ENCODE peak calls at places on chromosomes 6 and 20, in eight cellular contexts. H is A549, L is breast epithelium, W is stomach, U is sigmoid colon, D is right lobe of liver, J is prostate gland, R is body of pancreas. Y is an unnamed sample.

GRCh38 chr6:7215140-7215539 is 97.9 kb downstream of the SSR1 start:
- DNase-seq in U (no peak), R (no peak), H (no peak), D (no peak), W (no peak), J (no peak), L (no peak), Y (no peak)

GRCh38 chr6:166527849-166528248 is 58.6 kb downstream of the RAMACL start:
- DNase-seq in W (no peak), H (no peak), R (no peak), D (no peak), J (no peak), L (no peak), U (no peak), Y (no peak)

GRCh38 chr6:67933278-67933677 is 701.8 kb upstream of the ADGRB3 start:
- DNase-seq in W (no peak), R (no peak), D (no peak), H (peak; percentile 0), L (no peak), J (no peak), U (no peak), Y (no peak)

GRCh38 chr20:2873747-2874041 is 413 bp downstream of the PTPRA start:
- DNase-seq in R (peak; percentile 36), D (peak; percentile 68), J (peak; percentile 25), U (no peak), L (peak; percentile 28), W (peak; percentile 51), H (no peak), Y (peak; percentile 56)

GRCh38 chr20:49821850-49822249 is 9.2 kb downstream of the SLC9A8 start:
- DNase-seq in R (peak; percentile 29), L (peak; percentile 46), W (no peak), J (no peak), H (no peak), D (no peak), U (no peak), Y (no peak)

GRCh38 chr6:47235964-47236760 is 73.5 kb downstream of the TNFRSF21 start:
- DNase-seq in R (peak; percentile 56), H (no peak), D (no peak), W (no peak), J (peak; percentile 28), L (no peak), U (no peak), Y (no peak)

GRCh38 chr20:49595811-49596545 is 28.0 kb upstream of the PTGIS start:
- DNase-seq in R (no peak), W (no peak), L (no peak), J (no peak), U (peak; percentile 81), D (no peak), H (no peak), Y (no peak)

GRCh38 chr6:33822575-33823395 is 19.0 kb upstream of the MLN start:
- DNase-seq in D (no peak), L (no peak), R (no peak), J (no peak), W (no peak), H (peak; percentile 54), U (no peak), Y (no peak)

GRCh38 chr6:36650848-36651247 is 27.7 kb upstream of the CDKN1A start:
- DNase-seq in H (no peak), D (no peak), R (peak; percentile 24), L (no peak), U (no peak), W (no peak), J (peak; percentile 15), Y (no peak)

GRCh38 chr20:11001767-11002540 is 328.2 kb upstream of the JAG1 start:
- DNase-seq in D (peak; percentile 27), R (no peak), U (no peak), W (no peak), L (peak; percentile 48), J (peak; percentile 81), H (peak; percentile 98), Y (no peak)

GRCh38 chr20:50590348-50590664 is 80.1 kb downstream of the PTPN1 start:
- DNase-seq in H (no peak), W (no peak), R (no peak), L (no peak), U (no peak), D (no peak), J (no peak), Y (no peak)

GRCh38 chr6:28884423-28885148 is 39.2 kb downstream of the TRIM27 start:
- DNase-seq in U (no peak), H (no peak), W (no peak), D (no peak), J (no peak), R (no peak), L (no peak), Y (no peak)

GRCh38 chr6:165713845-165714466 is 50.9 kb upstream of the PDE10A start:
- DNase-seq in W (no peak), R (no peak), H (no peak), L (no peak), U (no peak), D (no peak), J (no peak), Y (no peak)

GRCh38 chr20:48189177-48189576 is 403.9 kb upstream of the SULF2 start:
- DNase-seq in H (peak; percentile 25), D (no peak), J (peak; percentile 34), L (no peak), U (no peak), W (no peak), R (no peak), Y (no peak)

GRCh38 chr6:81625216-81625615 is 127.3 kb downstream of the TENT5A start:
- DNase-seq in L (no peak), W (no peak), R (no peak), D (no peak), U (no peak), J (no peak), H (no peak), Y (no peak)

DNA sequence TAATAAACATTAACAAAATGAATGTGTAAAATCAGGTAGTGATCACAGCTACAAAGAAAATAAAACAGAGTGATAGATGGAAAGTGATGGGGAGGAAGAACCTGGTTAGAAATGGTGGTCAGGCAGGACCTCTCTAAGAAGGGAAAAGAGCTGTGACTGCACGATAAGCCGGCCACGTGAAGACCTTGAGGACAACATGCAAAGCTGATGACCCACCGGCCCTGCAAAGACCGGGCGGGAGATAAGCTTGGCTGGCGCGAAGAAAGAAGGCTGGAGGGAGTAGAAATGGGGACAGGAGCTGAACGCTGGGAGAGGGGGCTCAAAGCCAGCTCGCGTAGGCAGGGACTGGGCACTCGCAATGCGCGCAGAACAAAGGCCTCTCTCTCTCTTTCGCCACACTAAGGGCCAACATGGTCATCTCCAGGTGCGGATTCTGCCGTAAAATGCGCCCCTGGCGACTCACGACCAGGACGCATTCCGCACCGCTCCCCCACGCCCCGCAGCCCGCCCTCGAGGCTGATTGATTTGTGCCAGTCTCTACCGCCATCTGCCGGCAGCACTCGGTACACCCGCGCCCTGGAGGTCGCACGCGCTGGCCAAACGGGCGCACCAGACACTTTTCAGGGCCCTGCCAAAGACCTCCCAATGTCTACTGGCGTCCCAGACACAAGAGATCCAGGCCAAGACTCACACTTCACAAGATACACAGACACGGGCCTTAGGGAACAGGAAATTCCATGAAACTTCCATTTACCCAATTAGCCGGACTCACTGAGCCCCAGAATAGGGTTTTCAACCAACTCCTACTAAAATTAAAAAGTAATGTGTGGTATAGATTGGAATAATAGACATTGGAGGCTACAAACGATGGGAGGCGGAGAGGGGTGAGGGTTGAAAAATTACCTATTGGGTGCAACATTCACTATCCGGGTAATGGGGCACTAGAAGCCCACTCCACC is 9.4 kb downstream of the DEFB132 start:
- DNase-seq in H (peak; percentile 91), W (peak; percentile 89), D (peak; percentile 84), U (peak; percentile 92), J (peak; percentile 75), L (peak; percentile 50), R (peak; percentile 89), Y (peak; percentile 88)
- TF ChIP-seq POLR2A in H (peak; percentile 51), W (no peak), D (no peak), U (no peak), J (no peak), L (no peak), R (no peak), Y (no peak)

GRCh38 chr6:72950114-72950860 is 275.0 kb downstream of the KHDC1L start:
- DNase-seq in L (no peak), H (peak; percentile 64), R (no peak), D (no peak), J (no peak), W (no peak), U (no peak), Y (no peak)
- H3K27ac ChIP-seq in L (no peak overlapping the region), H (peak overlapping the region; percentile 83), R (no peak overlapping the region), D (no peak overlapping the region), J (no peak overlapping the region), W (no peak overlapping the region), U (peak overlapping the region; percentile 75), Y (no peak overlapping the region)

GRCh38 chr6:12012231-12012565 is at the start of gene HIVEP1:
- DNase-seq in R (peak; percentile 25), J (peak; percentile 29), H (no peak), W (peak; percentile 31), L (no peak), D (no peak), U (peak; percentile 71), Y (peak; percentile 72)

GRCh38 chr6:12011276-12012112 is 618 bp upstream of the HIVEP1 start:
- DNase-seq in R (peak; percentile 99), J (peak; percentile 98), W (peak; percentile 98), H (peak; percentile 95), L (peak; percentile 97), U (peak; percentile 99), D (peak; percentile 99), Y (peak; percentile 97)

GRCh38 chr6:12009904-12010634 is 2.0 kb upstream of the HIVEP1 start:
- DNase-seq in W (no peak), L (no peak), D (no peak), J (no peak), H (no peak), U (no peak), R (no peak), Y (no peak)

GRCh38 chr6:12009180-12009748 is 2.8 kb upstream of the HIVEP1 start:
- DNase-seq in J (no peak), D (no peak), H (no peak), L (peak; percentile 23), R (no peak), U (no peak), W (peak; percentile 81), Y (no peak)

GRCh38 chr6:12010635-12011275 is 1.4 kb upstream of the HIVEP1 start:
- DNase-seq in U (peak; percentile 89), L (peak; percentile 62), R (peak; percentile 72), J (peak; percentile 66), W (peak; percentile 66), D (peak; percentile 75), H (peak; percentile 66), Y (peak; percentile 78)
- TF ChIP-seq POLR2A in U (no peak), L (no peak), R (no peak), J (peak; percentile 26), W (no peak), D (peak; percentile 64), H (no peak), Y (peak; percentile 22)

GRCh38 chr6:111770263-111771083 is 102.8 kb downstream of the FYN start:
- DNase-seq in J (no peak), L (no peak), R (no peak), W (no peak), D (no peak), H (no peak), U (no peak), Y (no peak)
- H3K27ac ChIP-seq in J (no peak overlapping the region), L (no peak overlapping the region), R (no peak overlapping the region), W (no peak overlapping the region), D (no peak overlapping the region), H (no peak overlapping the region), U (no peak overlapping the region), Y (no peak overlapping the region)